ENCODE peak calls at places on chromosomes 7 and 10, in five cellular contexts. G is H1, H is IMR-90, W is neuronal stem cell, D is mesendoderm. U is an unnamed sample.

GRCh38 chr7:22397981-22398380 is 41.0 kb upstream of the RAPGEF5 start:
- DNase-seq in G (no peak), W (no peak), H (peak), D (no peak), U (no peak)

GRCh38 chr10:2761971-2762370 is 305.4 kb upstream of the PFKP start:
- DNase-seq in H (no peak), D (no peak), W (no peak), G (no peak), U (no peak)

GRCh38 chr7:94400643-94401042 is 5.9 kb downstream of the COL1A2 start:
- DNase-seq in G (no peak), D (no peak), H (no peak), W (no peak), U (no peak)

GRCh38 chr7:25846722-25847121 is 305.3 kb upstream of the NFE2L3 start:
- DNase-seq in W (no peak), G (no peak), H (peak), D (no peak), U (no peak)

GRCh38 chr7:32937344-32938174 is 19.7 kb upstream of the FKBP9 start:
- DNase-seq in D (no peak), H (peak), G (no peak), W (no peak), U (no peak)

GRCh38 chr10:70540789-70541360 is 61.7 kb downstream of the PRF1 start:
- DNase-seq in W (no peak), D (no peak), G (no peak), H (no peak), U (no peak)

GRCh38 chr10:8092428-8092827 is 37.9 kb downstream of the GATA3 start:
- DNase-seq in D (no peak), G (no peak), W (no peak), H (no peak), U (no peak)

GRCh38 chr10:30368065-30368718 is 19.1 kb upstream of the MTPAP start:
- DNase-seq in D (no peak), H (no peak), G (no peak), W (no peak), U (peak)

GRCh38 chr10:97553575-97554100 is 18.9 kb upstream of the ANKRD2 start:
- DNase-seq in D (peak), H (peak), W (peak), G (no peak), U (peak)

GRCh38 chr10:26787362-26787761 is 73.4 kb downstream of the ABI1 start:
- DNase-seq in H (no peak), D (no peak), W (no peak), G (no peak), U (no peak)

GRCh38 chr7:123070702-123071286 is 75.3 kb upstream of the TAS2R16 start:
- DNase-seq in W (no peak), H (no peak), D (peak), G (no peak), U (no peak)

GRCh38 chr7:140214075-140214684 is 37.4 kb upstream of the KDM7A start:
- DNase-seq in H (peak), G (no peak), D (no peak), W (no peak), U (no peak)

GRCh38 chr10:34405611-34406462 is 409.3 kb downstream of the PARD3 start:
- DNase-seq in D (no peak), H (peak), W (no peak), G (no peak), U (no peak)

GRCh38 chr10:74851834-74852233 is 25.4 kb downstream of the KAT6B start:
- DNase-seq in D (no peak), G (no peak), H (no peak), W (no peak), U (no peak)

GRCh38 chr10:1114355-1115261 is 58.4 kb downstream of the WDR37 start:
- DNase-seq in H (no peak), D (no peak), G (no peak), W (no peak), U (no peak)

GRCh38 chr7:41891967-41892755 is 189.3 kb upstream of the INHBA start:
- DNase-seq in G (no peak), D (peak), H (no peak), W (no peak), U (peak)

GRCh38 chr7:455110-455928 is 64.3 kb downstream of the PDGFA start:
- DNase-seq in D (no peak), H (no peak), G (no peak), W (no peak), U (no peak)

GRCh38 chr7:126715076-126715475 is 537.7 kb downstream of the GRM8 start:
- DNase-seq in G (no peak), H (no peak), W (no peak), D (no peak), U (no peak)

GRCh38 chr7:128920913-128921582 is 10.5 kb upstream of the KCP start:
- DNase-seq in H (no peak), W (no peak), G (no peak), D (no peak), U (peak)

GRCh38 chr7:48213226-48213625 is 42.0 kb downstream of the ABCA13 start:
- DNase-seq in H (peak), G (no peak), D (no peak), W (no peak), U (no peak)

GRCh38 chr7:51165337-51165736 is 151.3 kb downstream of the COBL start:
- DNase-seq in D (no peak), W (no peak), H (no peak), G (no peak), U (no peak)

GRCh38 chr10:77789016-77789415 is 137.5 kb downstream of the DLG5 start:
- DNase-seq in W (no peak), G (no peak), D (no peak), H (no peak), U (no peak)

GRCh38 chr7:2446676-2447075 is 29.5 kb downstream of the GRIFIN start:
- DNase-seq in H (no peak), W (no peak), D (no peak), G (no peak), U (no peak)

GRCh38 chr7:2443491-2443890 is 32.7 kb downstream of the GRIFIN start:
- DNase-seq in H (no peak), G (no peak), W (no peak), D (no peak), U (no peak)

GRCh38 chr7:2445898-2446555 is 30.2 kb downstream of the GRIFIN start:
- DNase-seq in H (no peak), D (no peak), G (no peak), W (no peak), U (no peak)

GRCh38 chr7:2444476-2444875 is 31.7 kb downstream of the GRIFIN start:
- DNase-seq in G (no peak), W (no peak), H (peak), D (no peak), U (no peak)

GRCh38 chr7:2445047-2445446 is 31.2 kb downstream of the GRIFIN start:
- DNase-seq in W (no peak), G (no peak), D (no peak), H (no peak), U (no peak)
- H3K18ac ChIP-seq in W (no peak), G (no peak), D (no peak), H (no peak), U (no peak)

GRCh38 chr10:100710151-100710871 is 35.1 kb upstream of the PAX2 start:
- DNase-seq in H (no peak), W (no peak), D (peak), G (no peak), U (no peak)
- H2BK15ac ChIP-seq in H (no peak), W (no peak), D (no peak), G (peak), U (no peak)

DNA sequence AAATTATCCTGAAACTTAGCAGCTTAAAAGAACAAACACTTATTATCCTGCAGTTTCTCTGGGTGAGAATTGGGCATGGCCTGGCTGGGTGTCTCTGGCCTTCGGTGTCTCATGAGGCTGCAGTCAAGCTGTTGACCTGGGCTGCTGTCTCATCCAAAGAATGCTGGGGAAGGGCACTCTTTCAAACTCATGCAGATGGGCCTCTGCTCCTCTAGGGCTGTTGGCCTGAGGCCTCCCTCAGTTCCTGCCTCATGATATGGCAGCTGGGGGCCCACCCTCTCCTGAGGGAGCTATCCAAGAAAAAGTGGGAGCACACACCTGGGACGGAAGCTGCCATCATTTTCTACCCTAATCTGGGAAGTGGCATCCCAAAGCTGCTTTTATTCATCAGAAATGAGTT is 43.6 kb downstream of the DRGX start:
- DNase-seq in H (no peak), G (no peak), W (no peak), D (no peak), U (no peak)
- H3K4me2 ChIP-seq in H (no peak), G (no peak), W (no peak), D (no peak), U (no peak)

DNA sequence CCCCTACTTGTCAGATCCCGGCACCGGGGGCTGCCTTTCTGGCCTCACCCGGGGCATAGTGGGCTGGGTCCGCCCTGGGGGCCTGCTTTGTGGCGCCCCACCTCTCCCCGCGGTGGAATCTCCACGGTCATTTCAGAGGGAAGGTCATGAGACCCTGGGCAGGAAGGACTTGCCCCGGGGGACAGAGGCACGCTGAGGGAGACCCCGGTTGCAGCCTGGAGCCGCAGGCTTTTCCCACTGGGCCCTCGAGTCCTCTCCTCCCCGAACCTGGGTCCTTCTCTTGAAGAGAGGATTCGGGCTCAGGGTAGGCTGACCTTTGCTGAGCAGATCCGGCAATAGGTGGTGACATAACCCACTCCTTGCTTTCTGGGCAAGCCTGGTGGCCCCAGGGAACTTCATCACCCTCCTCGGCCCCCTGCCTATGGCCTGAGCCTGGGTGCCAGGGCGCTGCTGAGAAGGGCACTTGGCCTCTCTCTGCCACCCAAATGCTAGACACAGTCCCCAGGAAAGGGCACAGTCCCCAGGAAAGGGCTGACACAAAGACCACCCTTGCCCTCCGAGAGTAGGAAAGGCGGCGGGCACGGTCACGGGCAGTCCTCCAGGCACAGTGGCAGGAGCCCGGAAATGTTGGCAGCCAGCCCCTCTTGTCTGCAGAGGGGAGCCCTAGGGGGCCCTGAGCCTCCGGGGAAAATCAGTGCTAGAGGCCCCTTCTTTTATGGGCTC is 36.2 kb downstream of the FKBP6 start:
- DNase-seq in D (no peak), W (no peak), G (no peak), H (no peak), U (no peak)
- H3K18ac ChIP-seq in D (no peak), W (peak), G (no peak), H (no peak), U (no peak)

GRCh38 chr10:73743905-73744689 is at the start of gene SEC24C:
- DNase-seq in W (peak), H (peak), G (peak), D (peak), U (peak)
- H2BK15ac ChIP-seq in W (no peak), H (peak), G (peak), D (no peak), U (no peak)

DNA sequence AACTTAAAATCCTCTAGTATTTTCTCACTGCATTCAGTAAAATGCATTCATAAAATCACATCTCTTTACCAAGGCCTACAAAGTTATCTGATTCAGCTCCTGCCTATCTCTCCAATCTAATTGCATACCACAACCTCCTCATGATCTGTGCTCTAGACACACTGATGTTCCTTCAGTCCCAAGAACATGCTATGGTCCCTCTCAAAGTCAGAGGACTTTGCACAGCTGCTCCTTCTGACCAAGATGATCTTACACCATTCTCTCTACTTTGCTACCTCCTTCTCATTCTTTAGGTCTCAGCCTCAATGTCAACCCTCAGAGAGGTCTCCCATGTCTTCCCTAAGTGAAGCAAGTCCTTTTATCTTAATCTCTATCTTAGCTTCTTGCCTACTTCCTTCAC is 45.5 kb downstream of the CAV1 start:
- DNase-seq in H (no peak), D (no peak), W (no peak), G (no peak), U (no peak)
- H3K4me2 ChIP-seq in H (no peak), D (no peak), W (no peak), G (no peak), U (no peak)

GRCh38 chr7:29989257-29989995 is at the start of gene SCRN1:
- DNase-seq in G (no peak), D (peak), H (peak), W (peak), U (peak)
- H3K18ac ChIP-seq in G (peak), D (peak), H (peak), W (peak), U (peak)